ENCODE peak calls at places on chromosome 3, in five cellular contexts. X, S, O, J and U are unnamed samples.
A peak's percentile ranks its signal among the peaks of the same experiment; 100 is the strongest.

GRCh38 chr3:72665701-72666443 is 182.4 kb downstream of the SHQ1 start:
- DNase-seq in S (peak; percentile 23), J (no peak), X (no peak), O (peak; percentile 83), U (peak; percentile 76)

GRCh38 chr3:171428321-171428787 is 31.9 kb downstream of the TNIK start:
- DNase-seq in O (no peak), S (no peak), J (no peak), X (no peak), U (no peak)

GRCh38 chr3:183027276-183027675 is 46.9 kb upstream of the DCUN1D1 start:
- DNase-seq in S (no peak), O (no peak), J (peak; percentile 73), X (no peak), U (no peak)

GRCh38 chr3:194231840-194232832 is 96.2 kb downstream of the HES1 start:
- DNase-seq in J (no peak), S (no peak), X (no peak), O (no peak), U (no peak)

GRCh38 chr3:38579551-38580449 is 69.7 kb downstream of the SCN5A start:
- DNase-seq in J (peak; percentile 14), O (peak; percentile 27), S (no peak), X (peak; percentile 81), U (peak; percentile 4)

GRCh38 chr3:56219894-56220805 is 248.1 kb downstream of the ERC2 start:
- DNase-seq in S (no peak), X (no peak), O (no peak), J (no peak), U (no peak)

GRCh38 chr3:65713016-65713415 is 325.7 kb downstream of the MAGI1 start:
- DNase-seq in X (no peak), O (no peak), J (peak; percentile 88), S (no peak), U (no peak)

GRCh38 chr3:162774613-162775100 is 1278.0 kb downstream of the OTOL1 start:
- DNase-seq in O (no peak), X (no peak), J (no peak), S (no peak), U (no peak)

GRCh38 chr3:171135536-171135935 is 109.0 kb upstream of the SLC2A2 start:
- DNase-seq in X (no peak), O (no peak), J (peak; percentile 39), S (no peak), U (no peak)

GRCh38 chr3:3232251-3232650 is 52.8 kb upstream of the CRBN start:
- DNase-seq in X (no peak), S (no peak), J (no peak), O (no peak), U (no peak)

GRCh38 chr3:172266103-172266502 is 182.2 kb downstream of the GHSR start:
- DNase-seq in J (no peak), X (no peak), O (no peak), S (no peak), U (no peak)

GRCh38 chr3:197139586-197139985 is 110.0 kb upstream of the MELTF start:
- DNase-seq in O (no peak), S (no peak), J (no peak), X (no peak), U (no peak)

GRCh38 chr3:114392831-114393230 is 99.0 kb downstream of the TIGIT start:
- DNase-seq in S (no peak), O (no peak), J (no peak), X (no peak), U (no peak)

DNA sequence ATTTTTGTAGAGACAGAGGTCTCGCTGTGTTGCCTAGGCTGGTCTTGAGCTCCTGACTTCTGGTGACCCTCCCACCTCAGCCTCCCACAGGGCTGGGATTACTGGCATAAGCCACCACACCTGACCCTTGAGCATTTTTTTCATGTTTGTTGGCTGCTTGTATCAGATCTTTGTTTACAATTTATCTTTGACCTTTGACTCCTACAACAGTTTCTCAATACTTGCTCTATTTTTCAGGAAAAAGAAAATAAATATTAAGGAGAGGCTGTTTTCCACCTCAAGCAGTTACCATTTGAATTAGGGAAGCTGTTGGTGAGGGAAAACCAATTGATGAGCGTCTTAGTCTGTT is 44.5 kb downstream of the LIMD1 start:
- DNase-seq in J (no peak), O (no peak), S (no peak), X (no peak), U (no peak)
- H3K4me1 ChIP-seq in J (peaks cover 40% of the 10 kb centered on the region), O (no peaks in the 10 kb centered on the region), S (no peaks in the 10 kb centered on the region), X (peaks cover 30% of the 10 kb centered on the region), U (peaks cover 35% of the 10 kb centered on the region)

GRCh38 chr3:50314342-50314741 is 8.2 kb downstream of the HYAL2 start:
- DNase-seq in J (no peak), X (peak; percentile 17), O (no peak), S (no peak), U (no peak)
- H3K36me3 ChIP-seq in J (peaks cover 16% of the 10 kb centered on the region), X (peaks cover 39% of the 10 kb centered on the region), O (peaks cover 9% of the 10 kb centered on the region), S (no peaks in the 10 kb centered on the region), U (peaks cover 22% of the 10 kb centered on the region)

DNA sequence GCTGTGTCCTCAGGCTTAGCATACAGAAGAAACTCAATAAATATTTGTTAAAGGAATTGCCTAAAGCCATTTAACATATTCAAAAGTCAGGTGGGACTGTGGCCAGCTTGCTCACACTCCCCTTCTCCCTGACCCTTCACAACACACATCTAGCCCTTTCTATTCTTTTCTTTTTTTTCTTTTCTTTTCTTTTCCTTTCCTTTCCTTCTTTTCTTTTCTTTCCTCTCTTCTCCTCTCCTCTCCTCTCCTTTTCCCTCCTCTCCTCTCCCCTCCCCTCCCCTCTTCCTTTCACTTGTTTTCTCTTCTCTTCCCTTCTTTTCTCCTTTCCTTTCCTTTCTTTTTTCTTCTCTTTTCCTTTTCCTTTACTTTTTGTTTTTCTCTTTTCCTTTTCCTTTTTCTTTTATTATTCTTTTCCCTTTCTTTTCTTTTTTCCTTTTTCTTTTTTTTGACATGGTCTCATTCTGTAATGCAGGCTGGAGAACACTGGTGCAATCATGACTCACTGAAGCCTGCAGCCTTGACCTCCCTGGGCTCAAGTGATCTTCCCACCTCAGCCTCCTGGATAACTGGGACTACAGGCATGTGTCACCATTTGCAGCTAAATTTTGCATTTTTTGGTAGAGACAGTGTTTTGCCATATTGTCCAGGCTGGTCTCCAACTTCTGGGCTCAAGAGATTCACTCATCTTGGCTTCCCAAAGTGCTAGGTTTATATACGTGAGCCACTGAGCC is 377.8 kb downstream of the GRM7 start:
- DNase-seq in J (peak; percentile 8), O (no peak), S (no peak), X (no peak), U (no peak)
- H3K9me3 ChIP-seq in J (no peaks in the 10 kb centered on the region), O (no peaks in the 10 kb centered on the region), S (no peaks in the 10 kb centered on the region), X (no peaks in the 10 kb centered on the region), U (no peaks in the 10 kb centered on the region)

GRCh38 chr3:17118771-17119170 is 234.0 kb downstream of the PLCL2 start:
- DNase-seq in O (no peak), X (no peak), J (no peak), S (no peak), U (no peak)
- H3K4me1 ChIP-seq in O (no peaks in the 10 kb centered on the region), X (peaks cover 9% of the 10 kb centered on the region), J (no peaks in the 10 kb centered on the region), S (no peaks in the 10 kb centered on the region), U (no peaks in the 10 kb centered on the region)

DNA sequence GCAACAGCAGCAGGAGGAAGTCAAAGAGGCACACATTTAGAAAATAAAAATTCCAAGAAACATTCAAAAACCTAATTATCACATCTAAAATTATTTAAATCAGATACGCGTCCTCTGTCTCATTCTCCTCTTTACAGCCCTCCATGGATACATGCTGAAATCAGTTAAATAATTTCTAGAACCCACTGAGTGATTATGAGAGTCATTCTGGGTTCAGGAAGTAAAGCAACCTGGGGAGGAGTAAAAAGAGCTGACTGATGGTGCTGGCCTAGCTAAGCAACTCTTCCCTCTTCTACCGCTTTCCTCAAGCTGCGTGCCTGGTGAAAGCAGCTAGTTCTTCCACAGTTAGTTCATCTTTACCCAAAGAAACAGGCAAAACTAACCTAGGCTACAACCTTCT is 48.7 kb downstream of the RAF1 start:
- DNase-seq in O (no peak), X (no peak), S (no peak), J (no peak), U (no peak)
- H3K36me3 ChIP-seq in O (peaks cover 3% of the 10 kb centered on the region), X (peaks cover 70% of the 10 kb centered on the region), S (peaks cover 20% of the 10 kb centered on the region), J (peaks cover 5% of the 10 kb centered on the region), U (peaks cover 54% of the 10 kb centered on the region)

GRCh38 chr3:136277634-136278033 is 27.5 kb downstream of the PCCB start:
- DNase-seq in S (no peak), J (no peak), O (peak; percentile 35), X (no peak), U (no peak)
- H3K9me3 ChIP-seq in S (peaks cover 11% of the 10 kb centered on the region), J (no peaks in the 10 kb centered on the region), O (no peaks in the 10 kb centered on the region), X (peaks cover 14% of the 10 kb centered on the region), U (peaks cover 8% of the 10 kb centered on the region)

GRCh38 chr3:42022355-42022754 is 60.5 kb upstream of the ULK4 start:
- DNase-seq in X (no peak), S (no peak), J (no peak), O (no peak), U (no peak)

GRCh38 chr3:42020681-42021307 is 58.9 kb upstream of the ULK4 start:
- DNase-seq in X (no peak), O (no peak), J (peak; percentile 89), S (no peak), U (no peak)

GRCh38 chr3:42023380-42023779 is 61.5 kb upstream of the ULK4 start:
- DNase-seq in X (no peak), S (no peak), O (no peak), J (no peak), U (no peak)

GRCh38 chr3:42019144-42019952 is 57.4 kb upstream of the ULK4 start:
- DNase-seq in X (no peak), J (no peak), O (no peak), S (no peak), U (no peak)

GRCh38 chr3:42019953-42020260 is 58.0 kb upstream of the ULK4 start:
- DNase-seq in S (no peak), O (no peak), J (no peak), X (no peak), U (no peak)
- H3K4me1 ChIP-seq in S (peaks cover 24% of the 10 kb centered on the region), O (no peaks in the 10 kb centered on the region), J (peaks cover 37% of the 10 kb centered on the region), X (peaks cover 98% of the 10 kb centered on the region), U (peaks cover 26% of the 10 kb centered on the region)

DNA sequence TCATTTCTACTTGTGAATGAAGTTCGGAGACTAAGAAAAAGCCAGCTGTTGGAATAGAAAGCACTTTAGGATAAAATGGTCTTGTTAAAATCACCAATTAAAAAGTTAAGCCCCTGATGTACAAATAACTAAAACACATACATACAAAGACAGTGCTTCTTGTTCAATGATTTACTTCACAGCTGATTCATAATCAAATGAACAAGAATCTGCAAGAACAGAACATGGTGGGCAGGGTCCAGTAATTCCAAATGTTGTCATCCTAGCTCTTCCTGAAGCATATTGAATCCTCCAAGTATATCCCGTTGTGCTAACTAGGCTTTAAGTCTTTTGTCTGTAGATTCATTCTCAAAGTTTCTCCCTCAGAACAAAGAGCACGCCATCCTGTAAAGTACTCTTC is 24.5 kb downstream of the NIT2 start:
- DNase-seq in J (no peak), X (no peak), S (no peak), O (no peak), U (no peak)
- H3K36me3 ChIP-seq in J (peaks cover 5% of the 10 kb centered on the region), X (peaks cover 80% of the 10 kb centered on the region), S (peaks cover 13% of the 10 kb centered on the region), O (peaks cover 29% of the 10 kb centered on the region), U (peaks cover 36% of the 10 kb centered on the region)